ENCODE peak calls at places on chromosomes 2 and 18, in six cellular contexts. X, J, E, M, O and Z are unnamed samples.

GRCh38 chr18:12014521-12014920 is 33.2 kb downstream of the IMPA2 start:
- DNase-seq in O (no peak), J (no peak), E (no peak), X (no peak), M (peak; percentile 36), Z (no peak)

GRCh38 chr2:129724021-129724757 is 255.3 kb upstream of the RAB6C start:
- DNase-seq in J (no peak), M (no peak), X (no peak), E (no peak), O (no peak), Z (no peak)

GRCh38 chr2:227115761-227116160 is 48.2 kb downstream of the COL4A4 start:
- DNase-seq in J (no peak), X (no peak), E (no peak), M (no peak), O (no peak), Z (no peak)

GRCh38 chr2:112530728-112531127 is 11.5 kb upstream of the POLR1B start:
- DNase-seq in X (no peak), M (no peak), O (no peak), J (no peak), E (no peak), Z (no peak)

GRCh38 chr2:69601179-69601612 is 42.3 kb downstream of the AAK1 start:
- DNase-seq in J (peak; percentile 96), M (no peak), E (no peak), X (no peak), O (peak; percentile 2), Z (no peak)

GRCh38 chr2:26982102-26982742 is 11.8 kb downstream of the MAPRE3 start:
- DNase-seq in J (peak; percentile 47), O (peak; percentile 67), M (no peak), E (no peak), X (peak; percentile 65), Z (no peak)

GRCh38 chr2:210558708-210559107 is 2.3 kb downstream of the CPS1 start:
- DNase-seq in M (no peak), X (no peak), J (peak; percentile 6), O (no peak), E (no peak), Z (no peak)

GRCh38 chr2:26018184-26018716 is 15.6 kb upstream of the RAB10 start:
- DNase-seq in E (no peak), J (peak; percentile 89), X (peak; percentile 71), M (no peak), O (peak; percentile 83), Z (no peak)

GRCh38 chr2:120741514-120742448 is 6.1 kb downstream of the GLI2 start:
- DNase-seq in J (no peak), E (no peak), O (peak; percentile 31), X (no peak), M (peak; percentile 67), Z (no peak)

GRCh38 chr2:12347049-12347448 is 369.7 kb upstream of the TRIB2 start:
- DNase-seq in J (peak; percentile 68), E (no peak), X (no peak), O (no peak), M (no peak), Z (no peak)

GRCh38 chr18:56096861-56097260 is 508.9 kb upstream of the TCF4 start:
- DNase-seq in M (no peak), J (no peak), O (no peak), X (no peak), E (no peak), Z (no peak)

GRCh38 chr18:46213295-46213694 is 109.1 kb downstream of the HAUS1 start:
- DNase-seq in O (no peak), E (no peak), J (no peak), M (no peak), X (no peak), Z (no peak)

GRCh38 chr2:192194866-192195547 is at the start of gene TMEFF2:
- DNase-seq in M (peak; percentile 77), J (peak; percentile 84), X (peak; percentile 57), O (no peak), E (peak; percentile 51), Z (peak; percentile 81)

GRCh38 chr2:177030391-177031000 is 182.1 kb upstream of the HNRNPA3 start:
- DNase-seq in O (no peak), X (no peak), J (no peak), M (no peak), E (no peak), Z (no peak)

GRCh38 chr2:126639276-126639675 is 16.7 kb upstream of the GYPC start:
- DNase-seq in J (no peak), E (no peak), X (no peak), M (no peak), O (no peak), Z (no peak)

GRCh38 chr2:186503827-186504606 is 18.0 kb downstream of the ZC3H15 start:
- DNase-seq in X (no peak), J (peak; percentile 27), E (no peak), O (no peak), M (no peak), Z (no peak)

GRCh38 chr2:186459009-186459408 is 27.1 kb upstream of the ZC3H15 start:
- DNase-seq in O (no peak), M (no peak), X (no peak), J (peak; percentile 30), E (no peak), Z (no peak)

GRCh38 chr2:79585701-79586428 is 73.0 kb downstream of the CTNNA2 start:
- DNase-seq in X (no peak), E (no peak), M (no peak), O (no peak), J (peak; percentile 92), Z (no peak)

GRCh38 chr2:167013227-167013626 is 124.9 kb downstream of the XIRP2 start:
- DNase-seq in J (peak; percentile 59), O (no peak), E (no peak), X (no peak), M (no peak), Z (no peak)

GRCh38 chr18:51668101-51668500 is 470.6 kb upstream of the MEX3C start:
- DNase-seq in J (peak; percentile 11), X (peak; percentile 19), O (peak; percentile 22), M (no peak), E (no peak), Z (peak; percentile 52)

GRCh38 chr2:39377226-39377939 is 59.7 kb downstream of the MAP4K3 start:
- DNase-seq in X (no peak), E (no peak), O (no peak), M (no peak), J (peak; percentile 76), Z (no peak)

GRCh38 chr2:66240284-66240683 is 194.6 kb upstream of the MEIS1 start:
- DNase-seq in X (no peak), M (no peak), J (no peak), E (no peak), O (no peak), Z (no peak)

GRCh38 chr18:13485182-13485581 is 241.2 kb downstream of the FAM210A start:
- DNase-seq in M (no peak), J (no peak), X (no peak), O (no peak), E (no peak), Z (no peak)

DNA sequence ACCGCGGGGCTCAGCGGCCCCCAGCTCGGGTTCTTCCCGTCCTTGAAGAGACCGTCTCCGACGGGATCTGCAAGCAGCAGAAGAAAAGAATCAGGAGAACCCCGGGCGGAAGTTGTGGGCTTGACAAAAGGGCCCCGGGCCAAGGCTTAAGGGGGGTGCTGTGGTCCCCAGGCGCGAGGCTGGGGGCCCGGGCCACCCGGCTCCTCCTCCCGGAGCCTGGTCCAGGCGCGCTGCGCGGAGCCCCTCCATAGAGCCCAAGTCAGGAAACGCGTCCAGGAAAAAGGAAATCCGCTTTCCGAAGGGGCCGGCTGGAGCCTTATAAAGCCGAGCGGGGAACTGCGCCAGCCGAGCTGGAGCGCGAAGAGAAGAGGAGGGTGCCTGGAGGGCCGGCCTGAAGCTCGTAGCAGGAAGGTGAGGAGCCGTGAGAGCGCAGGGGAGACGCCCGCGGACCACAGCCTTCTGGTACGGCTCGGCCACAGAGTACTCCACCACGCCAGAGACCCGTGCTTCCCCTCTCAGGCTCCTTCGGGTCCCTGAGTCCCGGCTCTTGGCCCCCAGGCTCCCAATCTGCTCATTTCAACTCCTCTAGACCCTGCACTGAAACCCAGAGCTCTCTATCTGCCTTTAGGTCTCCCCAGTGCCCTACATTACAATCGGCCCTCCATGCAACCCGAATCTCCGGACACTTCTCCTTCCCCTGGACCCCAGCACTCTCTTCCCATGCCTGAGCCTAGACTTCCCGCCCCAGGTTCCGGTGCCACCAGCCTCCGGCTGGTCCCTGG is 554 bp downstream of the FEV start:
- DNase-seq in O (no peak), E (no peak), J (no peak), X (no peak), M (no peak), Z (no peak)
- H3K4me3 ChIP-seq in O (no peak overlapping the region), E (no peak overlapping the region), J (no peak overlapping the region), X (peak overlapping the region; percentile 48), M (peak overlapping the region; percentile 10), Z (no peak overlapping the region)

DNA sequence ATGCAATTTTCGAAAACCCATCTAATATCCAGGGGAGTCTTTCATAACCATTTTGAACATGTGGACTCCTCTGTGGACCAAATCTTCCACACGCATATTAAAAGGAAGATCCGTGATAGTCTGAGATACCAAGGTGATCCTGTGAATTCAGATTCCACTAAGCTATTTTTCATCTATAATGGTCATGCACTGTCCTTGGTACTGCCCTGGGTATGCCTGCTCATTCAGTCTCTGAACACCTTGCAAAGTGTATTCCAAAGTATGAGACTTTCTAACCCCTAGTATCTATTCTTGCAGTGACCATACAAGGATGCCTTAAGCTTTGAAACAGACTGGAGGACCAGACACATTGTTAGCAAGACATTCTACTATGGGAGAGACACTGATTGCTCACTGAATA is 217.6 kb upstream of the CCDC150 start:
- DNase-seq in O (no peak), X (no peak), E (no peak), M (no peak), J (no peak), Z (no peak)
- H3K27me3 ChIP-seq in O (no peaks in the 10 kb centered on the region), X (no peaks in the 10 kb centered on the region), E (no peaks in the 10 kb centered on the region), M (no peaks in the 10 kb centered on the region), J (no peaks in the 10 kb centered on the region), Z (no peaks in the 10 kb centered on the region)

DNA sequence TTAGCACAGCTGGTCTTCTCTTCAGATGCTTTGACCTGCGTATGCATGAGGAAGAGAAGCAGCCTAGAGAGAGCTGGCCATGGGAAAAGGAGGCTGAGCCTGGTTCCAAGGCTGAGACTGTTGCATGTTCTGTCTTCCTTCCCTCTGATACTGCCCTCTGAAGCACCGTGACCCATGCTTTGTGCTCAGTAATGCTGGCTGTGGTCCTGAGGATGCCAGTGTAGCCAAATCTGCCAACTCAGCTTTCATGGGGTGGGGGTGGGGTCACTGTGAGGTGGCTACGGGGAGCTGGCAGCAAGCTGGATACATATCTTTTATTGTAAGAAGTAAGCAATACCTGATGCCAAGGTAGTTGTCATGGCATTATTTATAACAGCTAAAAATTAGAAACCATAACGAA is 41.5 kb downstream of the EPAS1 start:
- DNase-seq in E (no peak), O (no peak), X (no peak), M (no peak), J (no peak), Z (no peak)
- H3K4me1 ChIP-seq in E (no peaks in the 10 kb centered on the region), O (peaks cover 35% of the 10 kb centered on the region), X (peaks cover 100% of the 10 kb centered on the region), M (peaks cover 26% of the 10 kb centered on the region), J (peaks cover 40% of the 10 kb centered on the region), Z (peaks cover 7% of the 10 kb centered on the region)

GRCh38 chr2:134246154-134246874 is 7.6 kb upstream of the MGAT5 start:
- DNase-seq in O (no peak), E (no peak), M (no peak), X (no peak), J (no peak), Z (no peak)
- H3K4me3 ChIP-seq in O (no peak overlapping the region), E (no peak overlapping the region), M (no peak overlapping the region), X (no peak overlapping the region), J (no peak overlapping the region), Z (no peak overlapping the region)

GRCh38 chr2:152054593-152054992 is 44.3 kb downstream of the CACNB4 start:
- DNase-seq in O (peak; percentile 7), E (no peak), J (peak; percentile 95), X (no peak), M (no peak), Z (no peak)
- H3K27me3 ChIP-seq in O (no peaks in the 10 kb centered on the region), E (no peaks in the 10 kb centered on the region), J (peaks cover 3% of the 10 kb centered on the region), X (no peaks in the 10 kb centered on the region), M (no peaks in the 10 kb centered on the region), Z (no peaks in the 10 kb centered on the region)